ENCODE peak calls at places on chromosomes 6 and 20, in six cellular contexts. U, Y, F, W, I and P are unnamed samples.

GRCh38 chr6:160167547-160168391 is 46.2 kb downstream of the SLC22A1 start:
- DNase-seq in U (no peak), Y (no peak), F (no peak), W (no peak), I (no peak), P (no peak)

GRCh38 chr6:31897612-31898199 is at the start of gene EHMT2:
- DNase-seq in U (peak; percentile 89), Y (peak; percentile 78), F (peak; percentile 92), W (peak; percentile 51), I (peak; percentile 68), P (peak; percentile 71)

GRCh38 chr20:4384961-4385360 is 336.7 kb upstream of the PRND start:
- DNase-seq in U (peak; percentile 24), Y (no peak), F (no peak), W (no peak), I (no peak), P (no peak)

GRCh38 chr6:170276369-170277057 is 14.4 kb downstream of the DLL1 start:
- DNase-seq in U (no peak), Y (peak; percentile 63), F (no peak), W (no peak), I (no peak), P (no peak)

GRCh38 chr20:2879148-2879547 is 5.9 kb downstream of the PTPRA start:
- DNase-seq in U (no peak), Y (peak; percentile 86), F (peak; percentile 94), W (peak; percentile 92), I (peak; percentile 93), P (peak; percentile 90)

GRCh38 chr6:52535711-52536423 is 41.0 kb downstream of the TRAM2 start:
- DNase-seq in U (no peak), Y (no peak), F (no peak), W (no peak), I (no peak), P (no peak)

GRCh38 chr6:165308926-165309731 is at the start of gene C6orf118:
- DNase-seq in U (peak; percentile 92), Y (peak; percentile 84), F (peak; percentile 76), W (no peak), I (peak; percentile 59), P (peak; percentile 61)

GRCh38 chr20:22472386-22472785 is 112.0 kb downstream of the FOXA2 start:
- DNase-seq in U (no peak), Y (no peak), F (no peak), W (no peak), I (no peak), P (no peak)

GRCh38 chr6:148770408-148771211 is 23.8 kb downstream of the UST start:
- DNase-seq in U (no peak), Y (no peak), F (no peak), W (no peak), I (no peak), P (no peak)

GRCh38 chr20:44599715-44600114 is 17.3 kb downstream of the PKIG start:
- DNase-seq in U (no peak), Y (no peak), F (no peak), W (no peak), I (no peak), P (no peak)

GRCh38 chr6:90459225-90459758 is 127.6 kb downstream of the MAP3K7 start:
- DNase-seq in U (no peak), Y (no peak), F (no peak), W (no peak), I (no peak), P (no peak)

GRCh38 chr6:141562181-141562800 is 570.4 kb upstream of the GJE1 start:
- DNase-seq in U (peak; percentile 59), Y (no peak), F (no peak), W (no peak), I (no peak), P (no peak)

GRCh38 chr20:53831812-53832211 is 238.2 kb upstream of the ZNF217 start:
- DNase-seq in U (no peak), Y (no peak), F (no peak), W (no peak), I (no peak), P (no peak)

GRCh38 chr6:46062312-46062711 is 46.7 kb upstream of the CLIC5 start:
- DNase-seq in U (no peak), Y (peak; percentile 17), F (no peak), W (no peak), I (no peak), P (peak; percentile 35)